ENCODE peak calls at places on chromosomes 3 and 15, in ten cellular contexts. K is body of pancreas, F is colonic mucosa, W is PC-9, V is Peyer's patch, Z is tibial nerve, E is fibroblast of lung, G is breast epithelium, Q is lower lobe of right lung, U is DND-41. P is an unnamed sample. For H3K27me3, the result is how much of the 10 kb centered on the place peaks cover.

GRCh38 chr3:46917257-46917656 is 39.7 kb downstream of the PTH1R start:
- DNase-seq in F (no peak), V (no peak), G (no peak), Q (no peak), K (no peak), Z (no peak), U (no peak), E (no peak), W (no peak), P (no peak)

GRCh38 chr15:62534996-62535395 is 369.9 kb upstream of the C2CD4B start:
- DNase-seq in F (no peak), K (no peak), Q (no peak), Z (no peak), V (no peak), E (no peak), W (no peak), G (no peak), U (no peak), P (no peak)

GRCh38 chr15:99169769-99170311 is 65.0 kb downstream of the SYNM start:
- DNase-seq in E (peak), Z (peak), Q (no peak), U (no peak), G (no peak), K (peak), F (no peak), W (no peak), V (no peak), P (no peak)

GRCh38 chr3:39718674-39719595 is 90.5 kb upstream of the MYRIP start:
- DNase-seq in Q (no peak), G (no peak), F (no peak), E (no peak), U (no peak), V (no peak), Z (no peak), W (no peak), K (no peak), P (peak)

GRCh38 chr3:15512173-15512572 is 9.3 kb downstream of the COLQ start:
- DNase-seq in E (peak), Z (no peak), F (no peak), U (no peak), Q (peak), W (no peak), K (peak), G (no peak), V (no peak), P (no peak)

GRCh38 chr3:43074901-43075689 is 30.8 kb downstream of the POMGNT2 start:
- DNase-seq in G (no peak), U (no peak), W (no peak), Q (no peak), E (peak), V (no peak), Z (no peak), K (no peak), F (no peak), P (no peak)

GRCh38 chr3:97105989-97106651 is 291.7 kb downstream of the EPHA6 start:
- DNase-seq in G (no peak), U (no peak), W (no peak), V (no peak), Q (no peak), E (no peak), K (no peak), F (no peak), Z (no peak), P (no peak)

GRCh38 chr3:42184622-42185010 is 81.4 kb downstream of the CCK start:
- DNase-seq in U (no peak), Q (no peak), V (no peak), E (no peak), G (no peak), Z (no peak), K (no peak), F (no peak), W (no peak), P (no peak)

GRCh38 chr3:104635872-104636580 is 730.7 kb upstream of the ALCAM start:
- DNase-seq in G (no peak), W (no peak), Z (no peak), K (peak), Q (no peak), E (no peak), F (no peak), V (no peak), U (no peak), P (no peak)

GRCh38 chr3:33124638-33125037 is 10.8 kb downstream of the CRTAP start:
- DNase-seq in Z (no peak), F (no peak), G (no peak), W (no peak), K (no peak), E (no peak), V (no peak), U (no peak), Q (no peak), P (no peak)

DNA sequence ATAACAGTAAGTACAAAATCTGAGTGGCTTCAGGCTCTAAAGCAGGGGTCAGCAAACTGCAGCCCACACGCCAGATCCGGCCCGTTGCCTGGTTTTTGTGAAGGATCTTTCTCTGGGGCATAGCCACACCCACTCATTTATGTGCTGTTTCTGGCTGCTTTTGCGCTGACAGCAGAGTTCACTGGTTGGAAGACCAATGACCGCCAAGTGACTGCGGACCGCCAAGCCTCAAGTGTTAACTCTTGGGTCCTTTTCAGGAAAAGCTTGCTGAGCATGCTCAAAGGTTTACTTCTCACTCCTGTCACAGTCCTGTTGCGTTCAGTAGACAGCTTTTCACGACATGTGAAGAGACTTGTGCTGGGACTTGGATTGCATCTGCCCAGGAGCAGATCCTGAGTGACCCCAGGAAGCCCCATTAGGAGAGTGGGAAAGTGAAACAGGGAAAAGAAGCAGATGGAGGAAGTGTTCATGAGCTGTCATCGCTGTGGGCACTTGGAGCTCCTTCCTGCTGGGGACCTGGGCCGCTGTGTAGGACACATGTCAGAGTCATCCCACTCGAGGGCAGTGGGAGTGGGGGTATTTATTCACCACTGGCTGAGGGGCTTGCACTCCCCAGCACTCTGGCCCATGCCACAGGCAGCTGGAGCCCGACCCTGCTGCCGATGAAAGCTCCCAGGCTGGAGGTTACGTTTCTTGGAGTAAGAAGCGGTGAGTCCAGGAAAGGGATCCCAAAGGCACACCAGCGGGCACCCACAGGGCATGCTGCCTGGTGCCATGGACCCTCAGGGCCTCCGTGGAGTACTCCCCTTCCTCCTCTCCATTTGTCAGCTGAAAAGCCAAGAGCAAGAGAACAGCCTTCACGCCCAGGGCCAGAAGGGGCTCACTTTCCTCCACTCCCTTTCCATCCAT is 249.1 kb downstream of the PLCL2 start:
- DNase-seq in Q (no peak), V (no peak), Z (peak), E (no peak), G (no peak), U (no peak), F (no peak), K (peak), W (no peak), P (no peak)
- H3K4me3 ChIP-seq in Q (no peak), V (no peak), Z (no peak), E (no peak), G (peak), U (no peak), F (no peak), K (no peak), W (no peak), P (no peak)

GRCh38 chr3:186694288-186695032 is 22.7 kb upstream of the KNG1 start:
- DNase-seq in W (no peak), K (no peak), Z (no peak), Q (no peak), F (no peak), U (no peak), V (no peak), E (no peak), G (no peak), P (no peak)
- TF ChIP-seq CTCF in W (no peak), K (no peak), Z (no peak), Q (no peak), F (no peak), U (no peak), V (no peak), E (no peak), G (no peak), P (no peak)

GRCh38 chr15:78340243-78341056 is at the start of gene CRABP1:
- DNase-seq in G (no peak), K (no peak), U (no peak), Q (no peak), E (no peak), V (no peak), Z (no peak), W (no peak), F (no peak), P (no peak)

GRCh38 chr15:78339559-78339958 is 594 bp upstream of the CRABP1 start:
- DNase-seq in K (no peak), F (no peak), W (no peak), G (no peak), E (no peak), U (no peak), V (no peak), Z (no peak), Q (no peak), P (no peak)

GRCh38 chr15:78341057-78341763 is 1.1 kb downstream of the CRABP1 start:
- DNase-seq in W (no peak), F (no peak), V (no peak), E (no peak), Q (no peak), K (no peak), G (no peak), U (no peak), Z (no peak), P (no peak)

GRCh38 chr15:78335985-78336384 is 4.2 kb upstream of the CRABP1 start:
- DNase-seq in W (no peak), F (no peak), G (no peak), U (no peak), E (no peak), Z (no peak), Q (peak), K (no peak), V (no peak), P (no peak)

GRCh38 chr15:78338756-78339155 is 1.4 kb upstream of the CRABP1 start:
- DNase-seq in U (no peak), K (no peak), V (no peak), E (no peak), F (no peak), Z (no peak), Q (no peak), G (no peak), W (no peak), P (no peak)
- H3K27me3 ChIP-seq in U (under half), K (under half), V (under half), E (under half), F (under half), Z (half or more), Q (half or more), G (under half), W (half or more), P (half or more)

DNA sequence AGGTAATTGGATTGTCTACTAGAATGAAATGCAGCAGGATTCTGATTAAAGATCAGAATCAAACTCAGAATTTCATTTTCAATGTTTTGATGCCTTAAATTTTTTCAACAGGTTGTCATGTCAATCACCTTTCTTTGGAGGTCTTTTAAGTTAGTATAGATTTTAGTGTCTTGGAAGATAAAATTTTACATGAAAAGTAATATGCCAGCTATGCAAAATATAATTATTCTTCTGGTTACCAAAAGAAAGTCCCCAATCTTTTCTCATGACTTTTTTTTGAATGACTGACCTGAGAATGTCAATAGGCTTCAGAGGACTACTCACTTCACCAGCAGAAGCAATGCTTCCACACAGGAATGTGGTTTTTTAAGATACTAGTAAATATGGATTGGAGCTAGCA is 4.3 kb downstream of the FGF7 start:
- DNase-seq in E (no peak), F (no peak), Z (no peak), W (no peak), K (no peak), V (no peak), G (no peak), Q (no peak), U (no peak), P (no peak)
- H3K4me3 ChIP-seq in E (peak), F (no peak), Z (no peak), W (no peak), K (no peak), V (no peak), G (peak), Q (peak), U (no peak), P (no peak)

GRCh38 chr15:69715205-69715604 is 262.6 kb downstream of the RPLP1 start:
- DNase-seq in V (no peak), G (no peak), U (no peak), W (no peak), Q (no peak), F (no peak), E (no peak), Z (no peak), K (no peak), P (no peak)
- TF ChIP-seq CTCF in V (no peak), G (no peak), U (no peak), W (no peak), Q (no peak), F (no peak), E (no peak), Z (no peak), K (no peak), P (no peak)